ENCODE peak calls at places on chromosomes 5 and 9, in ten cellular contexts. V is iPS-NIHi11; B is NCI-H2171 treated with DMSO at 0.1 percent for 48 hours; G is ELR; K is neuronal stem cell; J is CD4-positive, CD25-positive, alpha-beta regulatory T cell; T is retina; H is anterior cingulate cortex; N is PC-9; Q is heart right ventricle. U is an unnamed sample.

GRCh38 chr9:133731876-133732321 is 6.3 kb downstream of the SARDH start:
- DNase-seq in G (peak; percentile 49), N (peak; percentile 44), K (peak; percentile 43), J (no peak), H (no peak), Q (no peak), V (peak; percentile 97), T (no peak), B (peak; percentile 99), U (no peak)

GRCh38 chr9:127905788-127906191 is 6.4 kb upstream of the ST6GALNAC6 start:
- DNase-seq in V (no peak), Q (no peak), T (no peak), B (no peak), H (peak; percentile 51), K (no peak), N (no peak), J (peak; percentile 74), G (no peak), U (no peak)

GRCh38 chr9:97906236-97906831 is 16.0 kb downstream of the TRMO start:
- DNase-seq in Q (peak; percentile 37), B (no peak), J (peak; percentile 51), H (peak; percentile 50), V (no peak), G (no peak), T (no peak), N (no peak), K (no peak), U (no peak)

GRCh38 chr5:156918311-156918845 is 44.6 kb downstream of the TIMD4 start:
- DNase-seq in V (no peak), H (no peak), N (no peak), B (no peak), T (no peak), K (no peak), Q (no peak), J (no peak), G (no peak), U (no peak)

GRCh38 chr9:109771084-109771483 is 8.9 kb upstream of the PALM2AKAP2 start:
- DNase-seq in H (no peak), B (no peak), G (peak; percentile 18), T (no peak), K (peak; percentile 51), J (no peak), Q (no peak), V (peak; percentile 50), N (no peak), U (no peak)

GRCh38 chr5:125394661-125395280 is 648.3 kb upstream of the ZNF608 start:
- DNase-seq in B (no peak), N (peak; percentile 80), J (no peak), T (no peak), K (no peak), V (no peak), G (no peak), Q (no peak), H (no peak), U (no peak)

GRCh38 chr5:13955896-13956295 is 11.4 kb upstream of the DNAH5 start:
- DNase-seq in N (no peak), H (no peak), T (no peak), V (no peak), J (no peak), B (no peak), K (no peak), G (peak; percentile 23), Q (no peak), U (no peak)

GRCh38 chr5:177382423-177383029 is 1.7 kb upstream of the SLC34A1 start:
- DNase-seq in K (no peak), Q (no peak), J (peak; percentile 29), V (peak; percentile 56), H (peak; percentile 24), N (no peak), T (no peak), B (no peak), G (peak; percentile 40), U (peak; percentile 88)

GRCh38 chr5:366541-367357 is 45.2 kb downstream of the AHRR start:
- DNase-seq in H (no peak), T (no peak), B (no peak), J (no peak), K (no peak), N (no peak), G (no peak), V (peak; percentile 2), Q (no peak), U (no peak)

GRCh38 chr9:4090491-4090890 is 209.4 kb downstream of the GLIS3 start:
- DNase-seq in J (no peak), V (no peak), B (no peak), T (no peak), Q (no peak), H (no peak), N (no peak), G (no peak), K (no peak), U (no peak)

GRCh38 chr5:139228201-139228796 is 30.1 kb upstream of the SIL1 start:
- DNase-seq in T (no peak), V (no peak), K (no peak), G (no peak), J (no peak), Q (no peak), H (no peak), B (no peak), N (no peak), U (no peak)

GRCh38 chr5:1324719-1325190 is 20.1 kb downstream of the CLPTM1L start:
- DNase-seq in J (no peak), T (no peak), G (no peak), V (no peak), N (no peak), K (no peak), H (no peak), B (no peak), Q (no peak), U (no peak)

GRCh38 chr5:175697846-175698245 is 40.0 kb downstream of the HRH2 start:
- DNase-seq in Q (no peak), G (no peak), J (no peak), N (no peak), B (no peak), T (no peak), V (no peak), H (no peak), K (no peak), U (no peak)

GRCh38 chr9:113564804-113565237 is 101.3 kb downstream of the RGS3 start:
- DNase-seq in N (peak; percentile 46), H (peak; percentile 54), B (peak; percentile 53), T (no peak), J (no peak), K (no peak), G (peak; percentile 81), V (peak; percentile 91), Q (peak; percentile 79), U (peak; percentile 71)

GRCh38 chr9:710951-711745 is 130.3 kb upstream of the DMRT1 start:
- DNase-seq in B (no peak), H (no peak), N (no peak), K (no peak), V (no peak), G (no peak), Q (no peak), T (no peak), J (no peak), U (no peak)

GRCh38 chr5:127518319-127518621 is 830 bp downstream of the PRRC1 start:
- DNase-seq in B (peak; percentile 12), N (no peak), Q (no peak), G (peak; percentile 71), T (no peak), K (no peak), J (peak; percentile 55), V (no peak), H (no peak), U (no peak)

GRCh38 chr5:138964547-138965174 is 89.5 kb upstream of the LRRTM2 start:
- DNase-seq in H (no peak), T (peak; percentile 61), K (peak; percentile 27), B (no peak), V (no peak), N (no peak), Q (no peak), J (no peak), G (no peak), U (no peak)

GRCh38 chr5:73188764-73189521 is 15.9 kb downstream of the TMEM174 start:
- DNase-seq in V (no peak), H (no peak), G (no peak), Q (no peak), N (no peak), B (peak; percentile 66), K (no peak), J (no peak), T (no peak), U (no peak)

GRCh38 chr9:97740848-97741821 is 44.0 kb upstream of the XPA start:
- DNase-seq in B (peak; percentile 64), Q (peak; percentile 64), K (peak; percentile 75), J (peak; percentile 6), N (no peak), G (peak; percentile 83), H (no peak), V (peak; percentile 89), T (peak; percentile 89), U (no peak)

GRCh38 chr9:93136011-93136440 is 2.0 kb upstream of the NINJ1 start:
- DNase-seq in N (no peak), K (no peak), G (peak; percentile 36), J (no peak), Q (no peak), H (no peak), T (no peak), B (peak; percentile 62), V (no peak), U (peak; percentile 46)

GRCh38 chr5:16483361-16483760 is 17.8 kb upstream of the ZNF622 start:
- DNase-seq in T (no peak), N (peak; percentile 65), K (no peak), V (no peak), J (no peak), G (no peak), H (no peak), Q (no peak), B (no peak), U (no peak)

GRCh38 chr5:136246122-136246521 is 53.2 kb upstream of the SMIM32 start:
- DNase-seq in T (no peak), G (no peak), K (no peak), V (no peak), N (no peak), H (no peak), Q (no peak), J (no peak), B (no peak), U (no peak)

GRCh38 chr5:96254980-96255681 is 177.9 kb downstream of the PCSK1 start:
- DNase-seq in G (peak; percentile 88), H (no peak), Q (no peak), T (no peak), B (no peak), J (no peak), N (peak; percentile 91), V (no peak), K (no peak), U (no peak)

GRCh38 chr5:134130239-134130945 is 15.9 kb downstream of the TCF7 start:
- DNase-seq in V (no peak), H (no peak), B (no peak), T (no peak), G (no peak), J (no peak), N (no peak), K (no peak), Q (no peak), U (no peak)

GRCh38 chr5:14582797-14583137 is 1.2 kb downstream of the OTULINL start:
- DNase-seq in J (no peak), T (no peak), H (no peak), N (no peak), G (no peak), Q (no peak), K (no peak), V (no peak), B (peak; percentile 47), U (no peak)

GRCh38 chr9:95048225-95049087 is 269.1 kb downstream of the FANCC start:
- DNase-seq in K (peak; percentile 56), J (peak; percentile 23), B (peak; percentile 50), T (peak; percentile 79), G (peak; percentile 68), N (peak; percentile 76), V (peak; percentile 91), Q (peak; percentile 61), H (no peak), U (no peak)

GRCh38 chr5:131264453-131265200 is 774 bp downstream of the CDC42SE2 start:
- DNase-seq in J (peak; percentile 48), T (no peak), N (no peak), K (no peak), G (peak; percentile 52), B (peak; percentile 28), Q (no peak), H (no peak), V (peak; percentile 46), U (no peak)

GRCh38 chr5:179343021-179343781 is 2.1 kb downstream of the ADAMTS2 start:
- DNase-seq in T (peak; percentile 32), G (peak; percentile 36), N (no peak), V (no peak), Q (no peak), J (no peak), K (no peak), H (no peak), B (peak; percentile 36), U (no peak)